ENCODE peak calls at places on chromosome 15, in nine cellular contexts. T is heart left ventricle; N is renal cortical epithelial cell; A is ELF-1; S is left ventricle myocardium superior; B is H9; Z is EH; H is GM12891; Y is stimulated activated naive CD8-positive, alpha-beta T cell treated with anti-CD3 and anti-CD28 coated beads, Interleukin-15, Interleukin-2, amounts not matched to agents 100 U/mL and 50 U/mL, for 24 hours. K is an unnamed sample.

GRCh38 chr15:78709263-78709882 is 68.4 kb upstream of the CHRNB4 start:
- DNase-seq in T (peak), H (peak), N (no peak), S (peak), Y (peak), B (peak), Z (peak), A (peak), K (peak)

GRCh38 chr15:31273258-31273941 is 53.2 kb upstream of the KLF13 start:
- DNase-seq in T (peak), H (no peak), Z (no peak), Y (no peak), A (no peak), B (peak), N (no peak), S (no peak), K (peak)

GRCh38 chr15:35522061-35522460 is 23.9 kb downstream of the DPH6 start:
- DNase-seq in Y (no peak), T (no peak), B (no peak), H (no peak), A (no peak), N (no peak), S (no peak), Z (peak), K (no peak)

GRCh38 chr15:33278816-33279612 is 31.8 kb upstream of the RYR3 start:
- DNase-seq in S (no peak), B (peak), Y (no peak), N (peak), T (no peak), A (peak), H (no peak), Z (peak), K (no peak)

GRCh38 chr15:53869806-53870073 is 108.5 kb upstream of the UNC13C start:
- DNase-seq in Z (no peak), A (no peak), N (no peak), T (no peak), B (no peak), S (no peak), Y (no peak), H (no peak), K (no peak)

GRCh38 chr15:78638658-78639314 is 2.2 kb downstream of the CHRNB4 start:
- DNase-seq in Z (peak), B (peak), N (peak), Y (peak), H (peak), S (no peak), T (peak), A (peak), K (no peak)

GRCh38 chr15:57727031-57727430 is 20.5 kb downstream of the POLR2M start:
- DNase-seq in S (no peak), Y (no peak), Z (peak), A (no peak), H (no peak), T (no peak), N (peak), B (no peak), K (no peak)

GRCh38 chr15:67731112-67731761 is 94.1 kb upstream of the SKOR1 start:
- DNase-seq in N (peak), B (no peak), S (no peak), Y (no peak), H (no peak), A (peak), T (no peak), Z (no peak), K (no peak)

GRCh38 chr15:65629548-65629947 is 7.8 kb downstream of the SLC24A1 start:
- DNase-seq in B (no peak), A (no peak), Y (no peak), T (no peak), N (no peak), H (no peak), S (no peak), Z (no peak), K (no peak)

GRCh38 chr15:58229297-58229768 is 91.2 kb downstream of the AQP9 start:
- DNase-seq in Y (no peak), T (no peak), S (no peak), B (peak), N (peak), H (no peak), A (peak), Z (peak), K (no peak)

GRCh38 chr15:90924375-90924774 is 8.0 kb downstream of the HDDC3 start:
- DNase-seq in Y (no peak), A (no peak), N (no peak), Z (no peak), T (no peak), H (peak), S (no peak), B (no peak), K (no peak)

GRCh38 chr15:85482896-85483295 is 102.5 kb downstream of the AKAP13 start:
- DNase-seq in Z (peak), H (no peak), S (no peak), N (peak), T (no peak), Y (no peak), B (no peak), A (peak), K (no peak)

GRCh38 chr15:66883322-66883911 is 181.4 kb downstream of the SMAD6 start:
- DNase-seq in H (no peak), N (peak), Y (no peak), B (peak), S (peak), Z (peak), A (peak), T (peak), K (peak)

GRCh38 chr15:76366714-76367113 is 30.1 kb downstream of the ISL2 start:
- DNase-seq in S (no peak), Y (no peak), B (no peak), Z (no peak), H (no peak), A (no peak), N (no peak), T (no peak), K (no peak)

GRCh38 chr15:82045179-82045891 is 483 bp downstream of the MEX3B start:
- DNase-seq in Y (peak), T (peak), A (peak), S (peak), H (peak), Z (peak), N (no peak), B (peak), K (peak)

GRCh38 chr15:38823272-38823671 is 258.7 kb upstream of the RASGRP1 start:
- DNase-seq in N (no peak), S (no peak), Y (no peak), A (no peak), B (no peak), T (no peak), Z (peak), H (no peak), K (no peak)

GRCh38 chr15:73176579-73176978 is 124.3 kb downstream of the NEO1 start:
- DNase-seq in T (no peak), Y (no peak), Z (no peak), B (no peak), A (no peak), N (no peak), S (no peak), H (no peak), K (no peak)

GRCh38 chr15:96115642-96116041 is 214.9 kb upstream of the NR2F2 start:
- DNase-seq in H (no peak), S (no peak), A (no peak), N (peak), T (no peak), B (no peak), Y (no peak), Z (peak), K (no peak)

GRCh38 chr15:31485431-31485830 is 158.8 kb downstream of the KLF13 start:
- DNase-seq in T (no peak), N (no peak), B (peak), A (no peak), S (no peak), Z (no peak), Y (no peak), H (no peak), K (no peak)

GRCh38 chr15:58453931-58454793 is 22.4 kb downstream of the LIPC start:
- DNase-seq in Y (peak), A (no peak), B (no peak), Z (no peak), H (no peak), T (no peak), S (no peak), N (no peak), K (no peak)

GRCh38 chr15:72199721-72200212 is 2.2 kb upstream of the GRAMD2A start:
- DNase-seq in Z (peak), Y (peak), S (peak), B (peak), H (peak), T (peak), N (peak), A (peak), K (peak)

GRCh38 chr15:57388199-57388863 is 12.0 kb downstream of the CGNL1 start:
- DNase-seq in A (peak), H (no peak), B (no peak), S (no peak), Y (no peak), N (peak), Z (no peak), T (no peak), K (no peak)

GRCh38 chr15:69244798-69245197 is 53.9 kb upstream of the PAQR5 start:
- DNase-seq in N (no peak), B (no peak), H (no peak), A (no peak), Y (no peak), S (no peak), Z (peak), T (no peak), K (no peak)

GRCh38 chr15:35784745-35785144 is 238.8 kb upstream of the DPH6 start:
- DNase-seq in Y (no peak), T (no peak), H (no peak), Z (no peak), S (no peak), N (peak), A (peak), B (no peak), K (no peak)

GRCh38 chr15:40380636-40381035 is 1.9 kb upstream of the KNSTRN start:
- DNase-seq in Y (no peak), S (no peak), A (no peak), H (no peak), Z (no peak), T (no peak), N (no peak), B (no peak), K (no peak)

GRCh38 chr15:90680371-90680935 is 36.7 kb upstream of the BLM start:
- DNase-seq in Y (no peak), B (no peak), N (peak), H (no peak), T (no peak), Z (peak), S (no peak), A (no peak), K (no peak)

GRCh38 chr15:100559330-100559729 is 30.6 kb upstream of the CERS3 start:
- DNase-seq in Z (peak), B (no peak), A (no peak), Y (no peak), N (peak), T (no peak), S (no peak), H (no peak), K (no peak)

GRCh38 chr15:60043744-60044435 is 39.8 kb downstream of the FOXB1 start:
- DNase-seq in Y (no peak), S (no peak), Z (no peak), T (no peak), B (no peak), H (no peak), A (peak), N (no peak), K (no peak)

GRCh38 chr15:61938249-61938648 is 122.0 kb downstream of the VPS13C start:
- DNase-seq in S (no peak), Y (no peak), N (no peak), H (no peak), Z (no peak), A (no peak), B (no peak), T (no peak), K (no peak)

GRCh38 chr15:40360015-40360414 is 2.0 kb downstream of the DISP2 start:
- DNase-seq in T (no peak), H (no peak), S (no peak), B (no peak), Y (no peak), Z (no peak), N (no peak), A (no peak), K (no peak)

GRCh38 chr15:58473720-58474119 is 41.9 kb downstream of the LIPC start:
- DNase-seq in A (no peak), H (no peak), S (no peak), Z (peak), T (no peak), Y (no peak), N (peak), B (no peak), K (no peak)

GRCh38 chr15:49313650-49314049 is 109.4 kb upstream of the FGF7 start:
- DNase-seq in Y (no peak), A (no peak), N (peak), H (no peak), T (no peak), Z (peak), B (no peak), S (no peak), K (no peak)

GRCh38 chr15:78360958-78361714 is 21.0 kb downstream of the CRABP1 start:
- DNase-seq in H (no peak), Z (no peak), Y (no peak), S (no peak), N (no peak), T (no peak), A (no peak), B (no peak), K (no peak)

GRCh38 chr15:67156834-67157233 is 91.4 kb downstream of the SMAD3 start:
- DNase-seq in S (no peak), B (no peak), H (no peak), N (no peak), Y (no peak), A (no peak), Z (no peak), T (no peak), K (no peak)

GRCh38 chr15:63369766-63370165 is 11.9 kb downstream of the CA12 start:
- DNase-seq in T (no peak), Z (peak), Y (no peak), S (no peak), H (no peak), B (no peak), N (no peak), A (no peak), K (no peak)

GRCh38 chr15:35495075-35495474 is 50.9 kb downstream of the DPH6 start:
- DNase-seq in N (no peak), S (no peak), Y (no peak), H (no peak), Z (no peak), B (no peak), T (no peak), A (no peak), K (no peak)

GRCh38 chr15:69154684-69155083 is 5.8 kb upstream of the GLCE start:
- DNase-seq in B (no peak), T (peak), Y (no peak), N (peak), Z (peak), H (no peak), S (no peak), A (no peak), K (no peak)

GRCh38 chr15:58298883-58299282 is 132.9 kb upstream of the LIPC start:
- DNase-seq in N (no peak), A (no peak), H (no peak), T (no peak), Y (no peak), S (peak), Z (no peak), B (no peak), K (peak)

K was measured in lower lobe of right lung.